ENCODE peak calls at places on chromosomes 5 and 9, in four cellular contexts. N, T, H and K are unnamed samples. For H3K4me1, the result is how much of the 10 kb centered on the place peaks cover.

GRCh38 chr5:139371482-139372435 is 11.3 kb downstream of the SLC23A1 start:
- DNase-seq in N (no peak), H (peak), T (no peak), K (no peak)

GRCh38 chr9:6014668-6015270 is 655 bp downstream of the RANBP6 start:
- DNase-seq in H (peak), N (no peak), T (no peak), K (peak)

GRCh38 chr5:80070338-80071056 is 35.3 kb downstream of the THBS4 start:
- DNase-seq in H (no peak), T (no peak), N (no peak), K (no peak)

GRCh38 chr5:141040763-141041426 is 10.3 kb upstream of the PCDHB1 start:
- DNase-seq in T (peak), H (peak), N (peak), K (peak)

GRCh38 chr5:89878733-89879132 is 530.8 kb downstream of the CETN3 start:
- DNase-seq in N (no peak), H (no peak), T (no peak), K (no peak)

GRCh38 chr5:111142932-111143331 is 50.8 kb downstream of the WDR36 start:
- DNase-seq in N (no peak), T (no peak), H (peak), K (no peak)

GRCh38 chr5:5146530-5147160 is 6.5 kb downstream of the ADAMTS16 start:
- DNase-seq in T (no peak), H (peak), N (no peak), K (no peak)

GRCh38 chr5:14908195-14908594 is 36.6 kb upstream of the ANKH start:
- DNase-seq in T (no peak), N (no peak), H (peak), K (no peak)

GRCh38 chr9:87549774-87550173 is 52.1 kb downstream of the DAPK1 start:
- DNase-seq in T (no peak), H (no peak), N (no peak), K (no peak)

GRCh38 chr5:71905804-71906711 is 187.0 kb downstream of the CARTPT start:
- DNase-seq in T (no peak), H (no peak), N (no peak), K (peak)

GRCh38 chr5:170745481-170746061 is 38.0 kb upstream of the GABRP start:
- DNase-seq in T (peak), N (peak), H (no peak), K (peak)

GRCh38 chr9:96331236-96331947 is 29.4 kb upstream of the HSD17B3 start:
- DNase-seq in T (no peak), N (no peak), H (peak), K (no peak)

GRCh38 chr5:9329125-9329524 is 216.8 kb downstream of the SEMA5A start:
- DNase-seq in H (no peak), N (no peak), T (no peak), K (no peak)

GRCh38 chr5:172076783-172077244 is 70.4 kb upstream of the FBXW11 start:
- DNase-seq in H (no peak), N (no peak), T (no peak), K (no peak)

GRCh38 chr9:137968235-137968634 is 90.7 kb downstream of the CACNA1B start:
- DNase-seq in N (peak), H (no peak), T (no peak), K (no peak)

GRCh38 chr5:93621340-93621872 is 38.4 kb downstream of the NR2F1 start:
- DNase-seq in T (peak), N (peak), H (peak), K (peak)

GRCh38 chr5:150139334-150139733 is 16.3 kb downstream of the PDGFRB start:
- DNase-seq in T (no peak), N (no peak), H (peak), K (no peak)
- H3K4me1 ChIP-seq in T (half or more), N (half or more), H (half or more), K (under half)

DNA sequence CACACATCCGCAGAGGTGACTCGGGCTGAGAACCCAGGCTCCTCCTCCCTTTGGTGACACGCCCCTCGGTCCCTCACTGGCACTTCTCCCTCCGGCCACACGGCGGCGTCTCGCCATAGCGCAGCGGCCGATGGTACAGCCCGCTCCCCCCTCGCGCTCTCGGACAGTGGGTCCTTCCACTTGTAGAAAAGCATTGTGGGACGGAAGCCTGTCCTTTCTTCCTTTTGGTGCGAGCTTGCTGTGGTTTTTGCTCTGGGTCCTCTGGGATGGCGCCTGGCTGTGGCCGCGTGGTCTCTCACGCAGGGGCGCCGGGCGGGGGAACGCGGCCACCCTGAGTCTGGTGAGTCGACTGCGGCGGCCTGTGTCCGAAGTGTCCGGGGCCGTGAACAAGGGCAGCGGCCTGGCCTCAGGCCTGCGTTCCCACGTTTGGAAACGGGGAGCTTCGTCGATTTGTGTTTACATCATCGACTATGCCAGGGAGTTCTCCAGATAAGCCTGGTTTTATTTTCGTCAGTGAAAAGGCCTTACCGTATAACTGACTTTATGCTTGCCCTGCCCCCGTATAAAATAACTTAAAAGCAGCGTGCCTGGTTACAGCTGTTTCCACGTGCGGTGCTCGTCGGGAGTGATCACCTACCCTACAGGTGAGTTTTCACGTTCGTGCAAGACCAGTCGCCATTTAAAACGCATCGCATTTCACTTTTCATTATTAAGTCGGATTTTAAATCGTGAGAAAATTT is 258.3 kb downstream of the EPB41L4A start:
- DNase-seq in N (peak), T (peak), H (peak), K (peak)
- H3K27ac ChIP-seq in N (peak), T (peak), H (peak), K (peak)

GRCh38 chr5:134125195-134126015 is 10.9 kb downstream of the TCF7 start:
- DNase-seq in H (peak), N (peak), T (no peak), K (no peak)
- H3K4me1 ChIP-seq in H (under half), N (half or more), T (half or more), K (under half)

DNA sequence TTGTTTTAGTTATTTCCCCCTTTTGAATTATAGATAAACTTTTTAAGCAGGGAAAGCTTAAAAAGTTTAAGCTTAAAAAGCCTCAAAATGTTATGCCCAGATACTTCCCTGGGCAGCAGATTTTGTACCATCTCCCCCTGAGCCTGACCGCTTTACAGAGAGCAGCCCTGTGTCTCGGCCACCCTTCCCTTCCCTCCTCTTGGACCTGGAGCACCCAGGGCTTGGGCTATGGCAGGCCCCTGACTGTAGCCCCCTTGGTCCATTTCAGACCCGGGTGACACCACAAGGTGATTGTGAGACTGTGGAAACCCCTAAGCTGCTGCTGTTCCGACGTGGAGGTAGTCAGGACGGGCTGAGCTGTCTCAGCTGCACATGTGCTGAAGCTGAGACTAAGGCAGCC is 97.7 kb downstream of the RALGPS1 start:
- DNase-seq in H (no peak), T (no peak), N (no peak), K (no peak)
- H3K27ac ChIP-seq in H (no peak), T (no peak), N (no peak), K (no peak)

GRCh38 chr9:113598883-113599282 is 135.4 kb downstream of the RGS3 start:
- DNase-seq in H (no peak), T (no peak), N (no peak), K (no peak)

GRCh38 chr9:113597390-113598241 is 134.1 kb downstream of the RGS3 start:
- DNase-seq in N (no peak), H (no peak), T (no peak), K (no peak)

GRCh38 chr9:113599647-113600476 is 136.3 kb downstream of the RGS3 start:
- DNase-seq in H (peak), N (no peak), T (no peak), K (no peak)

GRCh38 chr9:113596616-113597320 is 133.2 kb downstream of the RGS3 start:
- DNase-seq in T (no peak), H (no peak), N (no peak), K (no peak)

DNA sequence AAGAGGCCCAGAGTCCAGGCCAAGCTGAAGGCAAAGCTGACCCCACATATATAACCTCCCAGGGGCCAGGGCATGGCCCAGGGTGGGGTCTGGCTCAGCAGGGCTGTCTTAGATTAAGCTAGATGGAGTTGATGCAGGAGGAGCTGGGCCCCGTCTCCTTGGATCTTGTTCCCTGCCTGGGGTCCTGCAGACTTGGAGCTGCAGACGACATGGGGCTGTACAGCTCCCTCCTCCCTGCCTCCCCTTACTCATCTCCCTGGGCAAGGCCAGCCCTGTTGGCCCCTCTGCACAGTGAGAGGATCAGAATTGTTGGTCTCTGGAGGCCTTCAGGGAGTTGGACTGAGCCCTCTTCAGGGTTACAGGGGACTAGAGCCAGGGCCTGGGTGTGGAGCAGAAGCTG is 134.9 kb downstream of the RGS3 start:
- DNase-seq in T (no peak), N (no peak), H (no peak), K (no peak)
- H3K4me1 ChIP-seq in T (half or more), N (half or more), H (half or more), K (under half)

GRCh38 chr5:159033351-159033657 is 66.4 kb downstream of the EBF1 start:
- DNase-seq in N (no peak), T (no peak), H (no peak), K (no peak)

GRCh38 chr5:159032656-159033350 is 66.9 kb downstream of the EBF1 start:
- DNase-seq in T (no peak), N (no peak), H (no peak), K (no peak)

GRCh38 chr5:159030357-159030756 is 69.4 kb downstream of the EBF1 start:
- DNase-seq in N (no peak), H (no peak), T (no peak), K (no peak)

GRCh38 chr5:159031513-159031912 is 68.2 kb downstream of the EBF1 start:
- DNase-seq in H (peak), T (no peak), N (no peak), K (no peak)

DNA sequence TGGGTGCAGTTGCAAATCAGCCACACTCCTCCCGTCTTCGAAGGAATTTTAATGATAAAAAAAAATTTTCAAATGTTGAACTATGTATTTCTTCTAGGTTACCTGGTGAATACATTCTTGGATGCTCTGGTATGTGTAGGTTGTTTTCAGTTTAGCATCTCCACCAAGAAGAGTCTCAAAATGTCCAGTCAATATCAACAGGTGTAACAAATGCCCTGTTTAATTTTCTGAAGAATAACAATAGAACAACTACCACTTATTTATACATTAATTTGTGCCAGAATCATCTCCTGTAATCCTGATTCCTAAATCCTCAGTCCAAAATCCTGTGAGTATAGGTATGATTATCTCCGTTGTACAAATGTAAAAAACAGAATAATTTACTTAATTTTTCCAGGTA is 67.8 kb downstream of the EBF1 start:
- DNase-seq in H (no peak), N (no peak), T (no peak), K (no peak)
- H3K27ac ChIP-seq in H (peak), N (no peak), T (peak), K (no peak)

DNA sequence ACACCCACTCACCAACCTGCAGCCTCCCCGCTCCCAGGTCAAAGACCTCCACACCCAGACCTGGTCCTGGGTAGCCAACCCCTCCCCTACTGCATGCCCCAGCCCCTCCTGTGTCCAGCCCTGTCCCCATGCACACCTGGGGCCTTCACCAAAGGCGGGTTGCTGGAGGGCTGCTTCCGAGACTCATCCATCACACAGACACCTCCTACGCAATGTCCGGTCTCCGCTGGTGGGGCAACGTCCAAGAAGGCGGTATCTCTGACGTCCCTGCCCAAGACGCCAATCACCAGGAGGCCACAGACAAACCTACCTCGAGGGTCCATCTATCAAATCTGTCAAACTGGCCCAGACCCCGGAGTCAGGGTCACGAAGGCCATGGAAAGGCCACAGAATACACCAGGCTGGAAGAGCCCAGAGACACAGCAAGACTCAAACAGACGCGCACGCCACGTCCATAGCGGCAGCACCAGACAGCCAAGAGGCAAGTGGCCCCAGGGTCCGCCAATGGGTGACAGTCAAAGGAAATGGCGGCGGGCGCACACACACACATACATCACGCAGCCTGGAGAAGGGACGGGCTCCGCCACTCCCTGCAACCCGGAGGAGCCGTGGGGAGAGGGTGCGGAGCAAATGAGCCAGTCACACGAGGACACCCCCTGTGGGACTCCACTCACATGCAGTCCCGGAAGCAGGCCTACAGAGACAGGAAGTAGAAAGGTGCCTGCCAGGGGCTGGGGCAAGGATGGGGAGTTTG is 10.7 kb downstream of the NACC2 start:
- DNase-seq in N (no peak), H (no peak), T (peak), K (no peak)
- H3K4me1 ChIP-seq in N (half or more), H (under half), T (half or more), K (under half)

GRCh38 chr5:174327896-174328295 is 282.4 kb downstream of the NSG2 start:
- DNase-seq in N (no peak), H (no peak), T (no peak), K (no peak)
- H3K27ac ChIP-seq in N (no peak), H (no peak), T (no peak), K (no peak)